ENCODE peak calls at places on chromosomes 12 and 14, in seven cellular contexts. One of them, this sample, is unnamed.

GRCh38 chr14:104206281-104206904 is 68.0 kb downstream of the KIF26A start:
- DNase-seq in neural crest cell: peak; percentile 39
- DNase-seq in stomach: peak; percentile 61
- DNase-seq in activated gamma-delta T cell treated with anti-CD3 and anti-CD28 coated beads, Interleukin-2, amount 50 U/mL, for 16 hours: no peak
- DNase-seq in AG04449: no peak
- DNase-seq in stimulated activated naive B cell treated with anti-CD40 and anti-IgM and Interleukin-4, amounts not matched to agents 10 μg/mL and 1 μg/mL and 100 μg/mL, for 72 hours: no peak
- DNase-seq in HFF-Myc: no peak
- DNase-seq in this sample: no peak

GRCh38 chr12:133080051-133080618 is 588 bp upstream of the ZNF140 start:
- DNase-seq in neural crest cell: peak; percentile 86
- DNase-seq in stomach: peak; percentile 97
- DNase-seq in activated gamma-delta T cell treated with anti-CD3 and anti-CD28 coated beads, Interleukin-2, amount 50 U/mL, for 16 hours: peak; percentile 92
- DNase-seq in AG04449: peak; percentile 98
- DNase-seq in stimulated activated naive B cell treated with anti-CD40 and anti-IgM and Interleukin-4, amounts not matched to agents 10 μg/mL and 1 μg/mL and 100 μg/mL, for 72 hours: peak; percentile 96
- DNase-seq in HFF-Myc: peak; percentile 97
- DNase-seq in this sample: peak; percentile 97

GRCh38 chr14:24070285-24071143 is 848 bp upstream of the CPNE6 start:
- DNase-seq in neural crest cell: no peak
- DNase-seq in stomach: no peak
- DNase-seq in activated gamma-delta T cell treated with anti-CD3 and anti-CD28 coated beads, Interleukin-2, amount 50 U/mL, for 16 hours: no peak
- DNase-seq in AG04449: no peak
- DNase-seq in stimulated activated naive B cell treated with anti-CD40 and anti-IgM and Interleukin-4, amounts not matched to agents 10 μg/mL and 1 μg/mL and 100 μg/mL, for 72 hours: no peak
- DNase-seq in HFF-Myc: no peak
- DNase-seq in this sample: no peak

GRCh38 chr14:53391631-53392030 is 238.5 kb upstream of the DDHD1 start:
- DNase-seq in neural crest cell: no peak
- DNase-seq in stomach: no peak
- DNase-seq in activated gamma-delta T cell treated with anti-CD3 and anti-CD28 coated beads, Interleukin-2, amount 50 U/mL, for 16 hours: no peak
- DNase-seq in AG04449: no peak
- DNase-seq in stimulated activated naive B cell treated with anti-CD40 and anti-IgM and Interleukin-4, amounts not matched to agents 10 μg/mL and 1 μg/mL and 100 μg/mL, for 72 hours: no peak
- DNase-seq in HFF-Myc: no peak
- DNase-seq in this sample: no peak

GRCh38 chr12:47730341-47730744 is 5.1 kb upstream of the ENDOU start:
- DNase-seq in neural crest cell: no peak
- DNase-seq in stomach: peak; percentile 61
- DNase-seq in activated gamma-delta T cell treated with anti-CD3 and anti-CD28 coated beads, Interleukin-2, amount 50 U/mL, for 16 hours: no peak
- DNase-seq in AG04449: no peak
- DNase-seq in stimulated activated naive B cell treated with anti-CD40 and anti-IgM and Interleukin-4, amounts not matched to agents 10 μg/mL and 1 μg/mL and 100 μg/mL, for 72 hours: no peak
- DNase-seq in HFF-Myc: no peak
- DNase-seq in this sample: no peak

GRCh38 chr12:48782457-48783395 is 6.2 kb downstream of the ADCY6 start:
- DNase-seq in neural crest cell: no peak
- DNase-seq in stomach: no peak
- DNase-seq in activated gamma-delta T cell treated with anti-CD3 and anti-CD28 coated beads, Interleukin-2, amount 50 U/mL, for 16 hours: no peak
- DNase-seq in AG04449: no peak
- DNase-seq in stimulated activated naive B cell treated with anti-CD40 and anti-IgM and Interleukin-4, amounts not matched to agents 10 μg/mL and 1 μg/mL and 100 μg/mL, for 72 hours: no peak
- DNase-seq in HFF-Myc: no peak
- DNase-seq in this sample: no peak

GRCh38 chr12:89245090-89245489 is 107.2 kb downstream of the DUSP6 start:
- DNase-seq in neural crest cell: no peak
- DNase-seq in stomach: no peak
- DNase-seq in activated gamma-delta T cell treated with anti-CD3 and anti-CD28 coated beads, Interleukin-2, amount 50 U/mL, for 16 hours: peak; percentile 15
- DNase-seq in AG04449: no peak
- DNase-seq in stimulated activated naive B cell treated with anti-CD40 and anti-IgM and Interleukin-4, amounts not matched to agents 10 μg/mL and 1 μg/mL and 100 μg/mL, for 72 hours: no peak
- DNase-seq in HFF-Myc: no peak
- DNase-seq in this sample: no peak

GRCh38 chr12:49534806-49535278 is 4.0 kb upstream of the KCNH3 start:
- DNase-seq in neural crest cell: no peak
- DNase-seq in stomach: peak; percentile 5
- DNase-seq in activated gamma-delta T cell treated with anti-CD3 and anti-CD28 coated beads, Interleukin-2, amount 50 U/mL, for 16 hours: no peak
- DNase-seq in AG04449: no peak
- DNase-seq in stimulated activated naive B cell treated with anti-CD40 and anti-IgM and Interleukin-4, amounts not matched to agents 10 μg/mL and 1 μg/mL and 100 μg/mL, for 72 hours: no peak
- DNase-seq in HFF-Myc: no peak
- DNase-seq in this sample: no peak

GRCh38 chr12:89783321-89784060 is 74.9 kb upstream of the ATP2B1 start:
- DNase-seq in neural crest cell: no peak
- DNase-seq in stomach: no peak
- DNase-seq in activated gamma-delta T cell treated with anti-CD3 and anti-CD28 coated beads, Interleukin-2, amount 50 U/mL, for 16 hours: no peak
- DNase-seq in AG04449: no peak
- DNase-seq in stimulated activated naive B cell treated with anti-CD40 and anti-IgM and Interleukin-4, amounts not matched to agents 10 μg/mL and 1 μg/mL and 100 μg/mL, for 72 hours: no peak
- DNase-seq in HFF-Myc: no peak
- DNase-seq in this sample: no peak

GRCh38 chr14:92956961-92957360 is 34.0 kb downstream of the CHGA start:
- DNase-seq in neural crest cell: no peak
- DNase-seq in stomach: no peak
- DNase-seq in activated gamma-delta T cell treated with anti-CD3 and anti-CD28 coated beads, Interleukin-2, amount 50 U/mL, for 16 hours: no peak
- DNase-seq in AG04449: no peak
- DNase-seq in stimulated activated naive B cell treated with anti-CD40 and anti-IgM and Interleukin-4, amounts not matched to agents 10 μg/mL and 1 μg/mL and 100 μg/mL, for 72 hours: no peak
- DNase-seq in HFF-Myc: no peak
- DNase-seq in this sample: no peak

GRCh38 chr14:87179936-87180335 is 813.0 kb downstream of the GALC start:
- DNase-seq in neural crest cell: no peak
- DNase-seq in stomach: no peak
- DNase-seq in activated gamma-delta T cell treated with anti-CD3 and anti-CD28 coated beads, Interleukin-2, amount 50 U/mL, for 16 hours: no peak
- DNase-seq in AG04449: no peak
- DNase-seq in stimulated activated naive B cell treated with anti-CD40 and anti-IgM and Interleukin-4, amounts not matched to agents 10 μg/mL and 1 μg/mL and 100 μg/mL, for 72 hours: no peak
- DNase-seq in HFF-Myc: no peak
- DNase-seq in this sample: no peak

GRCh38 chr12:71164877-71165197 is 7.0 kb upstream of the TSPAN8 start:
- DNase-seq in neural crest cell: no peak
- DNase-seq in stomach: no peak
- DNase-seq in activated gamma-delta T cell treated with anti-CD3 and anti-CD28 coated beads, Interleukin-2, amount 50 U/mL, for 16 hours: no peak
- DNase-seq in AG04449: no peak
- DNase-seq in stimulated activated naive B cell treated with anti-CD40 and anti-IgM and Interleukin-4, amounts not matched to agents 10 μg/mL and 1 μg/mL and 100 μg/mL, for 72 hours: no peak
- DNase-seq in HFF-Myc: no peak
- DNase-seq in this sample: no peak

GRCh38 chr12:47651368-47652254 is 54.2 kb downstream of the RPAP3 start:
- DNase-seq in neural crest cell: peak; percentile 23
- DNase-seq in stomach: peak; percentile 59
- DNase-seq in activated gamma-delta T cell treated with anti-CD3 and anti-CD28 coated beads, Interleukin-2, amount 50 U/mL, for 16 hours: peak; percentile 21
- DNase-seq in AG04449: peak; percentile 4
- DNase-seq in stimulated activated naive B cell treated with anti-CD40 and anti-IgM and Interleukin-4, amounts not matched to agents 10 μg/mL and 1 μg/mL and 100 μg/mL, for 72 hours: peak; percentile 28
- DNase-seq in HFF-Myc: peak; percentile 39
- DNase-seq in this sample: no peak